ENCODE peak calls at places on chromosome 22, in six cellular contexts. Z is adrenal gland, W is K562, C is body of pancreas, O is heart left ventricle, P is ovary. K is an unnamed sample.

GRCh38 chr22:20943104-20943933 is 23.7 kb upstream of the AIFM3 start:
- DNase-seq in Z (no peak), W (no peak), C (no peak), O (no peak), P (no peak), K (no peak)

GRCh38 chr22:20799449-20799848 is 25.5 kb downstream of the SERPIND1 start:
- DNase-seq in Z (no peak), W (no peak), C (no peak), O (no peak), P (no peak), K (no peak)

GRCh38 chr22:40509401-40510134 is 127.0 kb downstream of the MRTFA start:
- DNase-seq in Z (peak; percentile 75), W (no peak), C (peak; percentile 73), O (peak; percentile 37), P (peak; percentile 84), K (no peak)

GRCh38 chr22:27987557-27987956 is 68.5 kb upstream of the PITPNB start:
- DNase-seq in Z (no peak), W (no peak), C (no peak), O (no peak), P (peak; percentile 11), K (no peak)

GRCh38 chr22:28977050-28977449 is 84.6 kb downstream of the C22orf31 start:
- DNase-seq in Z (no peak), W (no peak), C (no peak), O (peak; percentile 36), P (peak; percentile 32), K (no peak)

GRCh38 chr22:50009251-50009650 is 3.3 kb downstream of the IL17REL start:
- DNase-seq in Z (no peak), W (no peak), C (no peak), O (no peak), P (no peak), K (no peak)

GRCh38 chr22:39960791-39961746 is 872 bp downstream of the TMA7B start:
- DNase-seq in Z (no peak), W (peak; percentile 79), C (no peak), O (no peak), P (no peak), K (peak; percentile 58)

GRCh38 chr22:45648320-45649070 is 23.1 kb upstream of the ATXN10 start:
- DNase-seq in Z (no peak), W (no peak), C (no peak), O (no peak), P (no peak), K (no peak)

GRCh38 chr22:46536559-46537220 is 730 bp downstream of the CELSR1 start:
- DNase-seq in Z (no peak), W (no peak), C (no peak), O (no peak), P (no peak), K (no peak)

GRCh38 chr22:18979957-18980356 is 43.9 kb upstream of the PRODH start:
- DNase-seq in Z (no peak), W (no peak), C (no peak), O (no peak), P (no peak), K (no peak)

GRCh38 chr22:45590262-45590661 is 81.4 kb upstream of the ATXN10 start:
- DNase-seq in Z (no peak), W (no peak), C (no peak), O (no peak), P (no peak), K (no peak)

GRCh38 chr22:23243006-23243573 is 62.8 kb downstream of the BCR start:
- DNase-seq in Z (no peak), W (peak; percentile 60), C (no peak), O (no peak), P (no peak), K (no peak)

GRCh38 chr22:44180706-44181032 is at the start of gene PARVG:
- DNase-seq in Z (no peak), W (no peak), C (no peak), O (no peak), P (no peak), K (no peak)

GRCh38 chr22:41636467-41636866 is 15.4 kb downstream of the XRCC6 start:
- DNase-seq in Z (peak; percentile 86), W (no peak), C (no peak), O (peak; percentile 69), P (no peak), K (no peak)

GRCh38 chr22:19619144-19620009 is 94.9 kb upstream of the SEPTIN5 start:
- DNase-seq in Z (no peak), W (no peak), C (no peak), O (no peak), P (no peak), K (peak; percentile 50)

GRCh38 chr22:49934144-49934890 is 15.9 kb downstream of the CRELD2 start:
- DNase-seq in Z (peak; percentile 78), W (peak; percentile 52), C (peak; percentile 87), O (peak; percentile 87), P (peak; percentile 70), K (no peak)

GRCh38 chr22:39959640-39960447 is at the start of gene TMA7B:
- DNase-seq in Z (peak; percentile 55), W (peak; percentile 52), C (no peak), O (peak; percentile 38), P (no peak), K (no peak)

GRCh38 chr22:18970180-18970947 is 34.3 kb upstream of the PRODH start:
- DNase-seq in Z (no peak), W (no peak), C (peak; percentile 45), O (no peak), P (no peak), K (no peak)

GRCh38 chr22:39234157-39234793 is 10.5 kb downstream of the PDGFB start:
- DNase-seq in Z (peak; percentile 59), W (no peak), C (no peak), O (peak; percentile 95), P (no peak), K (no peak)

GRCh38 chr22:27810566-27810965 is 9.0 kb upstream of the MN1 start:
- DNase-seq in Z (peak; percentile 30), W (no peak), C (peak; percentile 71), O (peak; percentile 72), P (peak; percentile 91), K (no peak)

GRCh38 chr22:17213976-17214375 is 5.3 kb downstream of the ADA2 start:
- DNase-seq in Z (peak; percentile 43), W (peak; percentile 61), C (peak; percentile 77), O (peak; percentile 63), P (no peak), K (no peak)

GRCh38 chr22:39482768-39483167 is 19.3 kb upstream of the MIEF1 start:
- DNase-seq in Z (peak; percentile 86), W (no peak), C (no peak), O (no peak), P (no peak), K (no peak)

GRCh38 chr22:42662114-42663021 is 13.2 kb upstream of the CYB5R3 start:
- DNase-seq in Z (peak; percentile 81), W (peak; percentile 77), C (peak; percentile 81), O (peak; percentile 82), P (peak; percentile 87), K (peak; percentile 86)
- TF ChIP-seq POLR2A in Z (no peak), W (peak; percentile 52), C (no peak), O (no peak), P (peak; percentile 15), K (peak; percentile 51)

GRCh38 chr22:33562484-33562883 is 357.8 kb downstream of the LARGE1 start:
- DNase-seq in Z (no peak), W (no peak), C (no peak), O (no peak), P (no peak), K (no peak)
- TF ChIP-seq POLR2A in Z (no peak), W (no peak), C (no peak), O (no peak), P (no peak), K (no peak)

GRCh38 chr22:36302439-36303114 is 49.6 kb downstream of the APOL1 start:
- DNase-seq in Z (no peak), W (no peak), C (no peak), O (no peak), P (no peak), K (no peak)
- TF ChIP-seq POLR2A in Z (no peak), W (no peak), C (no peak), O (no peak), P (no peak), K (peak; percentile 47)

GRCh38 chr22:36900225-36900624 is 13.2 kb upstream of the CSF2RB start:
- DNase-seq in Z (no peak), W (no peak), C (no peak), O (no peak), P (no peak), K (no peak)
- TF ChIP-seq POLR2A in Z (no peak), W (no peak), C (no peak), O (no peak), P (no peak), K (no peak)

K was measured in GM12892.